ENCODE peak calls at places on chromosomes 4 and X, in nine cellular contexts. One of them, this sample, is unnamed.

GRCh38 chr4:123444298-123444731 is 47.7 kb downstream of the SPRY1 start:
- DNase-seq in T-helper 9 cell: no peak
- DNase-seq in hippocampal formation: peak; percentile 36
- DNase-seq in right lobe of liver: no peak
- DNase-seq in endodermal cell: peak; percentile 84
- DNase-seq in NCI-H1092 treated with DMSO at 0.1 percent for 48 hours: peak; percentile 50
- DNase-seq in amniotic stem cell: no peak
- DNase-seq in activated CD8-positive, alpha-beta memory T cell treated with anti-CD3 and anti-CD28 coated beads for 48 hours: no peak
- DNase-seq in activated effector memory CD4-positive, alpha-beta T cell treated with Interleukin-2 at 50 U/mL for 16 hours: no peak
- DNase-seq in this sample: peak; percentile 41

GRCh38 chrX:1150569-1151347 is 61.7 kb downstream of the CRLF2 start:
- DNase-seq in T-helper 9 cell: no peak
- DNase-seq in hippocampal formation: no peak
- DNase-seq in right lobe of liver: no peak
- DNase-seq in endodermal cell: peak; percentile 27
- DNase-seq in NCI-H1092 treated with DMSO at 0.1 percent for 48 hours: no peak
- DNase-seq in amniotic stem cell: no peak
- DNase-seq in activated CD8-positive, alpha-beta memory T cell treated with anti-CD3 and anti-CD28 coated beads for 48 hours: no peak
- DNase-seq in activated effector memory CD4-positive, alpha-beta T cell treated with Interleukin-2 at 50 U/mL for 16 hours: no peak
- DNase-seq in this sample: no peak

GRCh38 chrX:24357101-24357500 is 3.3 kb upstream of the SUPT20HL1 start:
- DNase-seq in T-helper 9 cell: no peak
- DNase-seq in hippocampal formation: no peak
- DNase-seq in right lobe of liver: no peak
- DNase-seq in endodermal cell: no peak
- DNase-seq in NCI-H1092 treated with DMSO at 0.1 percent for 48 hours: no peak
- DNase-seq in amniotic stem cell: no peak
- DNase-seq in activated CD8-positive, alpha-beta memory T cell treated with anti-CD3 and anti-CD28 coated beads for 48 hours: no peak
- DNase-seq in activated effector memory CD4-positive, alpha-beta T cell treated with Interleukin-2 at 50 U/mL for 16 hours: no peak
- DNase-seq in this sample: peak; percentile 52

GRCh38 chrX:100895365-100896075 is 21.4 kb upstream of the NOX1 start:
- DNase-seq in T-helper 9 cell: no peak
- DNase-seq in hippocampal formation: no peak
- DNase-seq in right lobe of liver: no peak
- DNase-seq in endodermal cell: peak; percentile 72
- DNase-seq in NCI-H1092 treated with DMSO at 0.1 percent for 48 hours: peak; percentile 18
- DNase-seq in amniotic stem cell: no peak
- DNase-seq in activated CD8-positive, alpha-beta memory T cell treated with anti-CD3 and anti-CD28 coated beads for 48 hours: no peak
- DNase-seq in activated effector memory CD4-positive, alpha-beta T cell treated with Interleukin-2 at 50 U/mL for 16 hours: no peak
- DNase-seq in this sample: no peak

GRCh38 chrX:130100180-130100579 is 10.1 kb downstream of the ELF4 start:
- DNase-seq in T-helper 9 cell: no peak
- DNase-seq in hippocampal formation: no peak
- DNase-seq in right lobe of liver: no peak
- DNase-seq in endodermal cell: no peak
- DNase-seq in NCI-H1092 treated with DMSO at 0.1 percent for 48 hours: no peak
- DNase-seq in amniotic stem cell: no peak
- DNase-seq in activated CD8-positive, alpha-beta memory T cell treated with anti-CD3 and anti-CD28 coated beads for 48 hours: no peak
- DNase-seq in activated effector memory CD4-positive, alpha-beta T cell treated with Interleukin-2 at 50 U/mL for 16 hours: no peak
- DNase-seq in this sample: no peak

GRCh38 chrX:65994519-65995501 is 45.1 kb downstream of the VSIG4 start:
- DNase-seq in T-helper 9 cell: no peak
- DNase-seq in hippocampal formation: no peak
- DNase-seq in right lobe of liver: no peak
- DNase-seq in endodermal cell: no peak
- DNase-seq in NCI-H1092 treated with DMSO at 0.1 percent for 48 hours: no peak
- DNase-seq in amniotic stem cell: no peak
- DNase-seq in activated CD8-positive, alpha-beta memory T cell treated with anti-CD3 and anti-CD28 coated beads for 48 hours: no peak
- DNase-seq in activated effector memory CD4-positive, alpha-beta T cell treated with Interleukin-2 at 50 U/mL for 16 hours: no peak
- DNase-seq in this sample: no peak

GRCh38 chr4:39855909-39856512 is 121.7 kb downstream of the PDS5A start:
- DNase-seq in T-helper 9 cell: no peak
- DNase-seq in hippocampal formation: no peak
- DNase-seq in right lobe of liver: no peak
- DNase-seq in endodermal cell: no peak
- DNase-seq in NCI-H1092 treated with DMSO at 0.1 percent for 48 hours: no peak
- DNase-seq in amniotic stem cell: no peak
- DNase-seq in activated CD8-positive, alpha-beta memory T cell treated with anti-CD3 and anti-CD28 coated beads for 48 hours: no peak
- DNase-seq in activated effector memory CD4-positive, alpha-beta T cell treated with Interleukin-2 at 50 U/mL for 16 hours: no peak
- DNase-seq in this sample: no peak

GRCh38 chr4:26372525-26373172 is 51.8 kb downstream of the RBPJ start:
- DNase-seq in T-helper 9 cell: peak; percentile 14
- DNase-seq in hippocampal formation: no peak
- DNase-seq in right lobe of liver: no peak
- DNase-seq in endodermal cell: no peak
- DNase-seq in NCI-H1092 treated with DMSO at 0.1 percent for 48 hours: peak; percentile 27
- DNase-seq in amniotic stem cell: no peak
- DNase-seq in activated CD8-positive, alpha-beta memory T cell treated with anti-CD3 and anti-CD28 coated beads for 48 hours: no peak
- DNase-seq in activated effector memory CD4-positive, alpha-beta T cell treated with Interleukin-2 at 50 U/mL for 16 hours: peak; percentile 18
- DNase-seq in this sample: peak; percentile 45

GRCh38 chr4:24497221-24497620 is 87.1 kb downstream of the DHX15 start:
- DNase-seq in T-helper 9 cell: no peak
- DNase-seq in hippocampal formation: no peak
- DNase-seq in right lobe of liver: no peak
- DNase-seq in endodermal cell: no peak
- DNase-seq in NCI-H1092 treated with DMSO at 0.1 percent for 48 hours: no peak
- DNase-seq in amniotic stem cell: no peak
- DNase-seq in activated CD8-positive, alpha-beta memory T cell treated with anti-CD3 and anti-CD28 coated beads for 48 hours: no peak
- DNase-seq in activated effector memory CD4-positive, alpha-beta T cell treated with Interleukin-2 at 50 U/mL for 16 hours: no peak
- DNase-seq in this sample: no peak

GRCh38 chrX:47484885-47485284 is 1.9 kb upstream of the ZNF41 start:
- DNase-seq in T-helper 9 cell: no peak
- DNase-seq in hippocampal formation: no peak
- DNase-seq in right lobe of liver: no peak
- DNase-seq in endodermal cell: no peak
- DNase-seq in NCI-H1092 treated with DMSO at 0.1 percent for 48 hours: no peak
- DNase-seq in amniotic stem cell: no peak
- DNase-seq in activated CD8-positive, alpha-beta memory T cell treated with anti-CD3 and anti-CD28 coated beads for 48 hours: no peak
- DNase-seq in activated effector memory CD4-positive, alpha-beta T cell treated with Interleukin-2 at 50 U/mL for 16 hours: no peak
- DNase-seq in this sample: no peak

GRCh38 chrX:883588-883987 is 253.0 kb downstream of the SHOX start:
- DNase-seq in T-helper 9 cell: no peak
- DNase-seq in hippocampal formation: no peak
- DNase-seq in right lobe of liver: no peak
- DNase-seq in endodermal cell: peak; percentile 55
- DNase-seq in NCI-H1092 treated with DMSO at 0.1 percent for 48 hours: no peak
- DNase-seq in amniotic stem cell: no peak
- DNase-seq in activated CD8-positive, alpha-beta memory T cell treated with anti-CD3 and anti-CD28 coated beads for 48 hours: no peak
- DNase-seq in activated effector memory CD4-positive, alpha-beta T cell treated with Interleukin-2 at 50 U/mL for 16 hours: no peak
- DNase-seq in this sample: no peak

GRCh38 chr4:83115000-83115399 is 471 bp upstream of the PLAC8 start:
- DNase-seq in T-helper 9 cell: no peak
- DNase-seq in hippocampal formation: no peak
- DNase-seq in right lobe of liver: no peak
- DNase-seq in endodermal cell: no peak
- DNase-seq in NCI-H1092 treated with DMSO at 0.1 percent for 48 hours: no peak
- DNase-seq in amniotic stem cell: no peak
- DNase-seq in activated CD8-positive, alpha-beta memory T cell treated with anti-CD3 and anti-CD28 coated beads for 48 hours: no peak
- DNase-seq in activated effector memory CD4-positive, alpha-beta T cell treated with Interleukin-2 at 50 U/mL for 16 hours: no peak
- DNase-seq in this sample: no peak

GRCh38 chr4:165096776-165097175 is 15.9 kb downstream of the TMEM192 start:
- DNase-seq in T-helper 9 cell: no peak
- DNase-seq in hippocampal formation: no peak
- DNase-seq in right lobe of liver: no peak
- DNase-seq in endodermal cell: no peak
- DNase-seq in NCI-H1092 treated with DMSO at 0.1 percent for 48 hours: peak; percentile 10
- DNase-seq in amniotic stem cell: no peak
- DNase-seq in activated CD8-positive, alpha-beta memory T cell treated with anti-CD3 and anti-CD28 coated beads for 48 hours: no peak
- DNase-seq in activated effector memory CD4-positive, alpha-beta T cell treated with Interleukin-2 at 50 U/mL for 16 hours: no peak
- DNase-seq in this sample: no peak

GRCh38 chr4:150722908-150723362 is 141.0 kb downstream of the MAB21L2 start:
- DNase-seq in T-helper 9 cell: no peak
- DNase-seq in hippocampal formation: no peak
- DNase-seq in right lobe of liver: peak; percentile 90
- DNase-seq in endodermal cell: peak; percentile 64
- DNase-seq in NCI-H1092 treated with DMSO at 0.1 percent for 48 hours: no peak
- DNase-seq in amniotic stem cell: no peak
- DNase-seq in activated CD8-positive, alpha-beta memory T cell treated with anti-CD3 and anti-CD28 coated beads for 48 hours: no peak
- DNase-seq in activated effector memory CD4-positive, alpha-beta T cell treated with Interleukin-2 at 50 U/mL for 16 hours: no peak
- DNase-seq in this sample: no peak

GRCh38 chr4:147017081-147017480 is 71.4 kb upstream of the TTC29 start:
- DNase-seq in T-helper 9 cell: no peak
- DNase-seq in hippocampal formation: no peak
- DNase-seq in right lobe of liver: no peak
- DNase-seq in endodermal cell: no peak
- DNase-seq in NCI-H1092 treated with DMSO at 0.1 percent for 48 hours: no peak
- DNase-seq in amniotic stem cell: no peak
- DNase-seq in activated CD8-positive, alpha-beta memory T cell treated with anti-CD3 and anti-CD28 coated beads for 48 hours: no peak
- DNase-seq in activated effector memory CD4-positive, alpha-beta T cell treated with Interleukin-2 at 50 U/mL for 16 hours: no peak
- DNase-seq in this sample: no peak

GRCh38 chrX:110284159-110284558 is 33.7 kb downstream of the AMMECR1 start:
- DNase-seq in T-helper 9 cell: no peak
- DNase-seq in hippocampal formation: no peak
- DNase-seq in right lobe of liver: no peak
- DNase-seq in endodermal cell: no peak
- DNase-seq in NCI-H1092 treated with DMSO at 0.1 percent for 48 hours: no peak
- DNase-seq in amniotic stem cell: peak; percentile 4
- DNase-seq in activated CD8-positive, alpha-beta memory T cell treated with anti-CD3 and anti-CD28 coated beads for 48 hours: no peak
- DNase-seq in activated effector memory CD4-positive, alpha-beta T cell treated with Interleukin-2 at 50 U/mL for 16 hours: no peak
- DNase-seq in this sample: peak; percentile 47

GRCh38 chr4:87574996-87575395 is 33.3 kb upstream of the DSPP start:
- DNase-seq in T-helper 9 cell: no peak
- DNase-seq in hippocampal formation: no peak
- DNase-seq in right lobe of liver: no peak
- DNase-seq in endodermal cell: no peak
- DNase-seq in NCI-H1092 treated with DMSO at 0.1 percent for 48 hours: no peak
- DNase-seq in amniotic stem cell: no peak
- DNase-seq in activated CD8-positive, alpha-beta memory T cell treated with anti-CD3 and anti-CD28 coated beads for 48 hours: no peak
- DNase-seq in activated effector memory CD4-positive, alpha-beta T cell treated with Interleukin-2 at 50 U/mL for 16 hours: no peak
- DNase-seq in this sample: no peak

GRCh38 chr4:2275546-2276251 is 13.8 kb upstream of the MXD4 start:
- DNase-seq in T-helper 9 cell: no peak
- DNase-seq in hippocampal formation: no peak
- DNase-seq in right lobe of liver: peak; percentile 46
- DNase-seq in endodermal cell: no peak
- DNase-seq in NCI-H1092 treated with DMSO at 0.1 percent for 48 hours: no peak
- DNase-seq in amniotic stem cell: no peak
- DNase-seq in activated CD8-positive, alpha-beta memory T cell treated with anti-CD3 and anti-CD28 coated beads for 48 hours: no peak
- DNase-seq in activated effector memory CD4-positive, alpha-beta T cell treated with Interleukin-2 at 50 U/mL for 16 hours: no peak
- DNase-seq in this sample: no peak

GRCh38 chrX:9845574-9845948 is 59.3 kb downstream of the SHROOM2 start:
- DNase-seq in T-helper 9 cell: no peak
- DNase-seq in hippocampal formation: no peak
- DNase-seq in right lobe of liver: no peak
- DNase-seq in endodermal cell: no peak
- DNase-seq in NCI-H1092 treated with DMSO at 0.1 percent for 48 hours: no peak
- DNase-seq in amniotic stem cell: no peak
- DNase-seq in activated CD8-positive, alpha-beta memory T cell treated with anti-CD3 and anti-CD28 coated beads for 48 hours: no peak
- DNase-seq in activated effector memory CD4-positive, alpha-beta T cell treated with Interleukin-2 at 50 U/mL for 16 hours: no peak
- DNase-seq in this sample: no peak

GRCh38 chr4:159484861-159485260 is 382.0 kb downstream of the RAPGEF2 start:
- DNase-seq in T-helper 9 cell: no peak
- DNase-seq in hippocampal formation: no peak
- DNase-seq in right lobe of liver: no peak
- DNase-seq in endodermal cell: no peak
- DNase-seq in NCI-H1092 treated with DMSO at 0.1 percent for 48 hours: no peak
- DNase-seq in amniotic stem cell: no peak
- DNase-seq in activated CD8-positive, alpha-beta memory T cell treated with anti-CD3 and anti-CD28 coated beads for 48 hours: no peak
- DNase-seq in activated effector memory CD4-positive, alpha-beta T cell treated with Interleukin-2 at 50 U/mL for 16 hours: no peak
- DNase-seq in this sample: no peak

GRCh38 chrX:101416691-101417090 is 8.7 kb downstream of the HNRNPH2 start:
- DNase-seq in T-helper 9 cell: no peak
- DNase-seq in hippocampal formation: no peak
- DNase-seq in right lobe of liver: no peak
- DNase-seq in endodermal cell: no peak
- DNase-seq in NCI-H1092 treated with DMSO at 0.1 percent for 48 hours: no peak
- DNase-seq in amniotic stem cell: no peak
- DNase-seq in activated CD8-positive, alpha-beta memory T cell treated with anti-CD3 and anti-CD28 coated beads for 48 hours: no peak
- DNase-seq in activated effector memory CD4-positive, alpha-beta T cell treated with Interleukin-2 at 50 U/mL for 16 hours: no peak
- DNase-seq in this sample: no peak

GRCh38 chr4:56132835-56133234 is 184.1 kb downstream of the CEP135 start:
- DNase-seq in T-helper 9 cell: no peak
- DNase-seq in hippocampal formation: no peak
- DNase-seq in right lobe of liver: no peak
- DNase-seq in endodermal cell: no peak
- DNase-seq in NCI-H1092 treated with DMSO at 0.1 percent for 48 hours: no peak
- DNase-seq in amniotic stem cell: no peak
- DNase-seq in activated CD8-positive, alpha-beta memory T cell treated with anti-CD3 and anti-CD28 coated beads for 48 hours: no peak
- DNase-seq in activated effector memory CD4-positive, alpha-beta T cell treated with Interleukin-2 at 50 U/mL for 16 hours: no peak
- DNase-seq in this sample: no peak

GRCh38 chr4:186027405-186027804 is 41.6 kb upstream of the TLR3 start:
- DNase-seq in T-helper 9 cell: no peak
- DNase-seq in hippocampal formation: no peak
- DNase-seq in right lobe of liver: no peak
- DNase-seq in endodermal cell: no peak
- DNase-seq in NCI-H1092 treated with DMSO at 0.1 percent for 48 hours: no peak
- DNase-seq in amniotic stem cell: no peak
- DNase-seq in activated CD8-positive, alpha-beta memory T cell treated with anti-CD3 and anti-CD28 coated beads for 48 hours: no peak
- DNase-seq in activated effector memory CD4-positive, alpha-beta T cell treated with Interleukin-2 at 50 U/mL for 16 hours: no peak
- DNase-seq in this sample: no peak

GRCh38 chr4:73414936-73415271 is 10.8 kb downstream of the ALB start:
- DNase-seq in T-helper 9 cell: no peak
- DNase-seq in hippocampal formation: no peak
- DNase-seq in right lobe of liver: no peak
- DNase-seq in endodermal cell: no peak
- DNase-seq in NCI-H1092 treated with DMSO at 0.1 percent for 48 hours: no peak
- DNase-seq in amniotic stem cell: no peak
- DNase-seq in activated CD8-positive, alpha-beta memory T cell treated with anti-CD3 and anti-CD28 coated beads for 48 hours: no peak
- DNase-seq in activated effector memory CD4-positive, alpha-beta T cell treated with Interleukin-2 at 50 U/mL for 16 hours: no peak
- DNase-seq in this sample: no peak

GRCh38 chr4:11470709-11471441 is 42.2 kb upstream of the HS3ST1 start:
- DNase-seq in T-helper 9 cell: no peak
- DNase-seq in hippocampal formation: no peak
- DNase-seq in right lobe of liver: no peak
- DNase-seq in endodermal cell: peak; percentile 45
- DNase-seq in NCI-H1092 treated with DMSO at 0.1 percent for 48 hours: no peak
- DNase-seq in amniotic stem cell: no peak
- DNase-seq in activated CD8-positive, alpha-beta memory T cell treated with anti-CD3 and anti-CD28 coated beads for 48 hours: no peak
- DNase-seq in activated effector memory CD4-positive, alpha-beta T cell treated with Interleukin-2 at 50 U/mL for 16 hours: no peak
- DNase-seq in this sample: no peak

GRCh38 chr4:6969826-6970800 is 60.5 kb downstream of the TBC1D14 start:
- DNase-seq in T-helper 9 cell: no peak
- DNase-seq in hippocampal formation: no peak
- DNase-seq in right lobe of liver: no peak
- DNase-seq in endodermal cell: no peak
- DNase-seq in NCI-H1092 treated with DMSO at 0.1 percent for 48 hours: no peak
- DNase-seq in amniotic stem cell: no peak
- DNase-seq in activated CD8-positive, alpha-beta memory T cell treated with anti-CD3 and anti-CD28 coated beads for 48 hours: no peak
- DNase-seq in activated effector memory CD4-positive, alpha-beta T cell treated with Interleukin-2 at 50 U/mL for 16 hours: no peak
- DNase-seq in this sample: no peak

GRCh38 chrX:38215141-38215540 is 5.5 kb downstream of the SRPX start:
- DNase-seq in T-helper 9 cell: no peak
- DNase-seq in hippocampal formation: no peak
- DNase-seq in right lobe of liver: no peak
- DNase-seq in endodermal cell: no peak
- DNase-seq in NCI-H1092 treated with DMSO at 0.1 percent for 48 hours: no peak
- DNase-seq in amniotic stem cell: no peak
- DNase-seq in activated CD8-positive, alpha-beta memory T cell treated with anti-CD3 and anti-CD28 coated beads for 48 hours: no peak
- DNase-seq in activated effector memory CD4-positive, alpha-beta T cell treated with Interleukin-2 at 50 U/mL for 16 hours: no peak
- DNase-seq in this sample: no peak

GRCh38 chr4:99763635-99764101 is 53.0 kb upstream of the DAPP1 start:
- DNase-seq in T-helper 9 cell: no peak
- DNase-seq in hippocampal formation: no peak
- DNase-seq in right lobe of liver: no peak
- DNase-seq in endodermal cell: no peak
- DNase-seq in NCI-H1092 treated with DMSO at 0.1 percent for 48 hours: no peak
- DNase-seq in amniotic stem cell: peak; percentile 78
- DNase-seq in activated CD8-positive, alpha-beta memory T cell treated with anti-CD3 and anti-CD28 coated beads for 48 hours: no peak
- DNase-seq in activated effector memory CD4-positive, alpha-beta T cell treated with Interleukin-2 at 50 U/mL for 16 hours: no peak
- DNase-seq in this sample: peak; percentile 3

GRCh38 chr4:110682311-110682710 is 59.4 kb upstream of the PITX2 start:
- DNase-seq in T-helper 9 cell: no peak
- DNase-seq in hippocampal formation: no peak
- DNase-seq in right lobe of liver: no peak
- DNase-seq in endodermal cell: no peak
- DNase-seq in NCI-H1092 treated with DMSO at 0.1 percent for 48 hours: no peak
- DNase-seq in amniotic stem cell: no peak
- DNase-seq in activated CD8-positive, alpha-beta memory T cell treated with anti-CD3 and anti-CD28 coated beads for 48 hours: no peak
- DNase-seq in activated effector memory CD4-positive, alpha-beta T cell treated with Interleukin-2 at 50 U/mL for 16 hours: no peak
- DNase-seq in this sample: no peak

GRCh38 chr4:159779716-159780115 is 676.8 kb downstream of the RAPGEF2 start:
- DNase-seq in T-helper 9 cell: no peak
- DNase-seq in hippocampal formation: no peak
- DNase-seq in right lobe of liver: no peak
- DNase-seq in endodermal cell: no peak
- DNase-seq in NCI-H1092 treated with DMSO at 0.1 percent for 48 hours: no peak
- DNase-seq in amniotic stem cell: no peak
- DNase-seq in activated CD8-positive, alpha-beta memory T cell treated with anti-CD3 and anti-CD28 coated beads for 48 hours: no peak
- DNase-seq in activated effector memory CD4-positive, alpha-beta T cell treated with Interleukin-2 at 50 U/mL for 16 hours: no peak
- DNase-seq in this sample: no peak

GRCh38 chr4:168197926-168198325 is 105.6 kb downstream of the ANXA10 start:
- DNase-seq in T-helper 9 cell: no peak
- DNase-seq in hippocampal formation: no peak
- DNase-seq in right lobe of liver: no peak
- DNase-seq in endodermal cell: no peak
- DNase-seq in NCI-H1092 treated with DMSO at 0.1 percent for 48 hours: no peak
- DNase-seq in amniotic stem cell: no peak
- DNase-seq in activated CD8-positive, alpha-beta memory T cell treated with anti-CD3 and anti-CD28 coated beads for 48 hours: no peak
- DNase-seq in activated effector memory CD4-positive, alpha-beta T cell treated with Interleukin-2 at 50 U/mL for 16 hours: no peak
- DNase-seq in this sample: no peak

This sample was measured in glomerular endothelial cell.